ENCODE peak calls at places on chromosomes 16 and 17, in ten cellular contexts. T, N, O, R, A, J, Y, P, F and I are unnamed samples. For H3K27me3 and H3K9me3, the result is how much of the 10 kb centered on the place peaks cover.

GRCh38 chr17:83200231-83200699 is 120.9 kb downstream of the METRNL start:
- DNase-seq in T (no peak), N (no peak), O (peak), R (no peak), A (peak), J (peak), Y (peak), P (peak), F (peak), I (peak)

GRCh38 chr16:15553313-15554088 is 89.5 kb downstream of the MARF1 start:
- DNase-seq in T (no peak), N (no peak), O (no peak), R (no peak), A (no peak), J (peak), Y (no peak), P (peak), F (no peak), I (no peak)

GRCh38 chr17:75088902-75089417 is 1.2 kb downstream of the SLC16A5 start:
- DNase-seq in T (peak), N (no peak), O (no peak), R (no peak), A (peak), J (peak), Y (no peak), P (no peak), F (no peak), I (no peak)

GRCh38 chr16:88649195-88649923 is 1.5 kb downstream of the CYBA start:
- DNase-seq in T (no peak), N (no peak), O (no peak), R (no peak), A (no peak), J (no peak), Y (no peak), P (no peak), F (peak), I (no peak)

GRCh38 chr16:55052335-55053070 is 121.8 kb downstream of the IRX5 start:
- DNase-seq in T (peak), N (no peak), O (no peak), R (peak), A (no peak), J (no peak), Y (no peak), P (no peak), F (no peak), I (no peak)

GRCh38 chr16:84883301-84883700 is 63.5 kb downstream of the CRISPLD2 start:
- DNase-seq in T (peak), N (no peak), O (peak), R (peak), A (no peak), J (peak), Y (no peak), P (no peak), F (no peak), I (no peak)

GRCh38 chr16:71367243-71367976 is 8.9 kb downstream of the CALB2 start:
- DNase-seq in T (peak), N (peak), O (no peak), R (peak), A (peak), J (peak), Y (peak), P (no peak), F (peak), I (no peak)

GRCh38 chr17:74745548-74746177 is 2.8 kb upstream of the NHERF1 start:
- DNase-seq in T (no peak), N (no peak), O (peak), R (no peak), A (no peak), J (no peak), Y (no peak), P (no peak), F (peak), I (no peak)

GRCh38 chr17:50099003-50099402 is 3.9 kb downstream of the PDK2 start:
- DNase-seq in T (no peak), N (no peak), O (no peak), R (no peak), A (no peak), J (no peak), Y (no peak), P (no peak), F (peak), I (no peak)

GRCh38 chr16:85912271-85912974 is 13.5 kb downstream of the IRF8 start:
- DNase-seq in T (no peak), N (peak), O (no peak), R (peak), A (no peak), J (peak), Y (no peak), P (peak), F (no peak), I (no peak)

GRCh38 chr16:684961-685696 is 995 bp upstream of the JMJD8 start:
- DNase-seq in T (no peak), N (no peak), O (no peak), R (no peak), A (no peak), J (no peak), Y (no peak), P (peak), F (peak), I (no peak)

GRCh38 chr17:81814748-81815645 is 11.0 kb downstream of the GCGR start:
- DNase-seq in T (no peak), N (no peak), O (no peak), R (no peak), A (no peak), J (no peak), Y (no peak), P (no peak), F (no peak), I (no peak)

DNA sequence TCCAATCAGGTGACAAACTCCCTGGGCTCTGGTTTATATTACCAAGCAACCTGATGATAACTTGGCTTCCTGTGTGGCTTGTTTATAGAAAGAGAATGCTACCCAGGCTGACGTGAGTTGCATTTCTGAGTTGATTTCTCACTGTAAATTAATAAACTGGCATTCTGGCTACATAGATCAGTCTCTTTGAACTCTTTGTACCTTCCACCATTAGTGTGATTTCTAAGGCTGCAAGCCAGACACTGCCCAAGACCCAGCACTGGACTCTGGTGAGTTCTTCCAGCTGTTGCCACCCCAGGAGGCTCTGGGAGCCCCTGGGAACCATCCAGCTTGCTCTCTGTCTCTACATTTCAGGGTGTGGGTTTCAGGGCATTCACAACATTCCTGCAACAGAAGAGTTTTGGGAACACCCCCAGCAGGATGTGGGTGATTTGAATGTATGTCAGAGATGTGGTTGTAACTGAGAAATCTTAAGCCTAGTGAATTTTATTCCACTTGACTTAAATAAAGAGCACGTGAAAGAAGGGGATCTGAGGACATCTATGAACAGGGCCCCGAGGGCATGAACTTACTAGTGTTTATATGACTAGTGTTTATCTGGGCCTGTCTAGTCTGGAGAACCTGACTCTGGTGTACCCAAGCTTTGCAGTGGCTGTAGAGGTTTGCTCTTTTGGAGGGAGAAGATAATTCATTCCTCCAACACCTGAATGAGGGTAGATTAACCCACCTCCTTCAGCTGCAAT is 30.3 kb upstream of the LRRC37A start:
- DNase-seq in T (peak), N (no peak), O (no peak), R (peak), A (no peak), J (peak), Y (no peak), P (no peak), F (no peak), I (no peak)
- H3K27ac ChIP-seq in T (no peak), N (no peak), O (no peak), R (no peak), A (peak), J (no peak), Y (no peak), P (no peak), F (no peak), I (peak)

GRCh38 chr16:52597772-52598483 is 51.0 kb upstream of the TOX3 start:
- DNase-seq in T (peak), N (peak), O (no peak), R (no peak), A (peak), J (no peak), Y (no peak), P (no peak), F (no peak), I (no peak)
- H3K27me3 ChIP-seq in T (under half), N (under half), O (under half), R (under half), A (under half), J (under half), Y (under half), P (under half), F (under half), I (under half)

GRCh38 chr17:830381-830780 is 48.2 kb downstream of the MRM3 start:
- DNase-seq in T (no peak), N (no peak), O (no peak), R (no peak), A (no peak), J (no peak), Y (no peak), P (no peak), F (no peak), I (no peak)

GRCh38 chr17:830950-831349 is 48.8 kb downstream of the MRM3 start:
- DNase-seq in T (no peak), N (no peak), O (no peak), R (no peak), A (no peak), J (no peak), Y (no peak), P (no peak), F (no peak), I (no peak)

GRCh38 chr17:836154-836553 is 54.0 kb downstream of the MRM3 start:
- DNase-seq in T (no peak), N (no peak), O (no peak), R (no peak), A (no peak), J (peak), Y (no peak), P (no peak), F (no peak), I (peak)

GRCh38 chr17:835263-835662 is 53.1 kb downstream of the MRM3 start:
- DNase-seq in T (peak), N (peak), O (no peak), R (peak), A (no peak), J (peak), Y (no peak), P (peak), F (no peak), I (no peak)

DNA sequence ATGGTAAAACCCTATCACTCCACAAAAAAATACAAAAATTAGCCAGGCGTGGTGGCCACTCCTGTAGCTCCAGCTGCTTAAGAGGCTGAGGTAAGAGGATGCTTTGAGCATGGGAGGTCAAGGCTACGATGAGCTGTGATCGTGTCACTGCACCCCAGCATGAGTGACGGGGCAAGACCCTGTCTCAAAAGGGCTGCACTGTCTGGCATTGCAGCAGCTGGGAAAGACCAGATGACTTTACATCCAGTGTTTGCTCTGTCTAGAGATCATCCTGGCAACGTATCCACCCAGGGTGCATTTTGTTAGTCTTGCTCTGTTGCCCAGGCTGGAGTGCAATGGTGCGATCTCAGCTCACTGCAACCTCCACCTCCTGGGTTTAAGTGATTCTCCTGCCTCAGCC is 52.0 kb downstream of the MRM3 start:
- DNase-seq in T (no peak), N (no peak), O (no peak), R (no peak), A (no peak), J (no peak), Y (no peak), P (no peak), F (no peak), I (no peak)
- H3K9me3 ChIP-seq in T (under half), N (under half), O (under half), R (under half), A (under half), J (under half), Y (under half), P (under half), F (under half), I (under half)

GRCh38 chr17:68775969-68776368 is 174.8 kb upstream of the FAM20A start:
- DNase-seq in T (no peak), N (no peak), O (no peak), R (no peak), A (no peak), J (no peak), Y (no peak), P (no peak), F (no peak), I (no peak)
- H3K27ac ChIP-seq in T (no peak), N (no peak), O (peak), R (no peak), A (no peak), J (no peak), Y (no peak), P (peak), F (no peak), I (peak)

DNA sequence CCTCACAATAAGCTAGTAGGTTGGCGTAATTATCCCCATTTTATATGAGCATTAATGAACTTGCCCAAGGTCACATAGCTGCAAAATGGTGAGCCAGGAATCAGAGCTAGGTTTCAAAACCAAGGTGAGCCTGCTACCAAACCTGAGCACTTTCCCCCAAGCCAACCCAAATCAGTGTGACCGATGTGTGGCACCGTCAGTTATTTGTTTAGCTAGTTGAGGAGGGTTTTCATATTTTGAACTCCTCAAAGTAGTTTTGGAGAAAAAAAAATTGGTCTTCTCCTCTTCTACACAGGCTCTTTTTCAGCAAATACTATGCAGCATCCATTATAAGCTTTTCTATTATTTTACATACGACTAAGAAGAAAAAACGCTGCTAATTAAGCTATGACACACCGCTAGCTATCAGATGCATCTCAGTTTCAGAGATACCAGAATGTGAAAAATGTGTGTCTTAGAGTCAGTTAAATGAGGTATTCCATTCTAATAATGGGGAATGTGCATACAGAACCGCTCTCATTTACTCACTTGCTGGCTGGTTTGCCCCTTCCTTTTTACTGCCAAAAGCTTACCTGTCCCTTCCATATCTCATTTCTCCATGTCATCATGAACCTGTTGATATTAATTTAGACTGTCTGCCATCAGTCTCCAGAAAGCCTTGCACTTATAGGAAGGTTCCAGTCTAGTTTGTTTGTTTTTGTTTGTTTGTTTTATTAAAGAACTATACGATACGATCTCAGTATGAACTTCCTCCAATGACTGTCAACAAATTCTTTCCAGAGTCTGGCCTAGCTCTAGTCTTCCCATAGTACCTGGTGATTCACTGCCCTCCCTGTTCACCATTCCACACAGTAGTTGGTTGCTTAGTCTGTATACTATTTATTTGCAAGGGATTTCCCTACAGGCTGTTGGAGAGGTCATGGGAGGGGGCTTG is 2.2 kb upstream of the TBX4 start:
- DNase-seq in T (no peak), N (no peak), O (no peak), R (no peak), A (no peak), J (no peak), Y (no peak), P (no peak), F (no peak), I (no peak)
- H3K27me3 ChIP-seq in T (half or more), N (half or more), O (half or more), R (half or more), A (under half), J (under half), Y (under half), P (under half), F (under half), I (half or more)

GRCh38 chr17:56761387-56761786 is 72.3 kb downstream of the C17orf67 start:
- DNase-seq in T (no peak), N (no peak), O (no peak), R (no peak), A (no peak), J (no peak), Y (no peak), P (no peak), F (no peak), I (no peak)
- H3K9me3 ChIP-seq in T (under half), N (under half), O (under half), R (under half), A (under half), J (under half), Y (under half), P (under half), F (under half), I (under half)

GRCh38 chr16:49855822-49856740 is at the start of gene ZNF423:
- DNase-seq in T (peak), N (peak), O (no peak), R (peak), A (no peak), J (no peak), Y (no peak), P (peak), F (no peak), I (peak)
- H3K27ac ChIP-seq in T (peak), N (peak), O (peak), R (peak), A (peak), J (no peak), Y (no peak), P (peak), F (peak), I (peak)

GRCh38 chr17:3704931-3705717 is 9.2 kb upstream of the P2RX5 start:
- DNase-seq in T (no peak), N (no peak), O (no peak), R (no peak), A (no peak), J (no peak), Y (no peak), P (no peak), F (no peak), I (no peak)
- H3K27me3 ChIP-seq in T (under half), N (under half), O (under half), R (under half), A (under half), J (under half), Y (under half), P (under half), F (under half), I (under half)